ENCODE peak calls at places on chromosome 13, in nine cellular contexts. W is RWPE1, H is lung, U is glutamatergic neuron, E is cardiac muscle cell, K is neural progenitor cell, L is astrocyte of the spinal cord, N is Peyer's patch, I is ascending aorta. Z is an unnamed sample.

GRCh38 chr13:76503756-76504155 is 382.4 kb downstream of the KCTD12 start:
- DNase-seq in W (no peak), U (no peak), E (no peak), N (no peak), I (no peak), H (no peak), L (no peak), K (no peak), Z (no peak)

GRCh38 chr13:111474136-111475002 is 153.9 kb downstream of the TEX29 start:
- DNase-seq in W (peak; percentile 71), U (no peak), K (peak; percentile 74), E (peak; percentile 56), I (no peak), N (no peak), H (no peak), L (peak; percentile 29), Z (no peak)

GRCh38 chr13:39876258-39876657 is 220.8 kb downstream of the COG6 start:
- DNase-seq in W (peak; percentile 32), K (no peak), I (no peak), E (peak; percentile 85), N (no peak), H (no peak), L (peak; percentile 89), U (no peak), Z (no peak)

GRCh38 chr13:32902898-32903297 is 113.3 kb upstream of the KL start:
- DNase-seq in H (no peak), L (peak; percentile 49), I (peak; percentile 21), W (no peak), N (no peak), E (peak; percentile 73), U (no peak), K (peak; percentile 18), Z (no peak)

GRCh38 chr13:59269476-59269875 is 894.3 kb downstream of the DIAPH3 start:
- DNase-seq in H (no peak), L (peak; percentile 87), N (no peak), I (no peak), W (peak; percentile 31), K (no peak), E (peak; percentile 77), U (no peak), Z (no peak)

GRCh38 chr13:98565726-98566577 is 11.0 kb downstream of the STK24 start:
- DNase-seq in W (no peak), L (no peak), N (no peak), H (no peak), U (no peak), I (no peak), E (peak; percentile 25), K (no peak), Z (no peak)

GRCh38 chr13:75458696-75459422 is 23.1 kb downstream of the TBC1D4 start:
- DNase-seq in W (no peak), I (no peak), L (no peak), N (no peak), H (peak; percentile 36), K (peak; percentile 4), U (no peak), E (no peak), Z (no peak)

GRCh38 chr13:47708386-47708785 is 292.7 kb downstream of the SUCLA2 start:
- DNase-seq in L (peak; percentile 19), H (peak; percentile 9), E (peak; percentile 73), W (peak; percentile 52), I (no peak), N (no peak), K (no peak), U (no peak), Z (no peak)

GRCh38 chr13:32545083-32545482 is 6.5 kb upstream of the N4BP2L2 start:
- DNase-seq in L (no peak), E (no peak), K (no peak), W (no peak), H (no peak), I (no peak), U (no peak), N (no peak), Z (no peak)

GRCh38 chr13:28392428-28392827 is 102.5 kb downstream of the FLT1 start:
- DNase-seq in E (peak; percentile 49), W (no peak), H (no peak), K (no peak), N (no peak), U (no peak), L (no peak), I (no peak), Z (no peak)

GRCh38 chr13:30870049-30870884 is 35.8 kb upstream of the MEDAG start:
- DNase-seq in L (peak; percentile 99), N (no peak), K (peak; percentile 11), U (peak; percentile 62), H (peak; percentile 57), E (peak; percentile 99), W (peak; percentile 56), I (peak; percentile 85), Z (no peak)

GRCh38 chr13:40803316-40803715 is 13.9 kb downstream of the SLC25A15 start:
- DNase-seq in W (no peak), H (no peak), U (no peak), I (no peak), E (no peak), K (no peak), N (no peak), L (no peak), Z (no peak)

GRCh38 chr13:97321101-97321500 is 99.0 kb downstream of the MBNL2 start:
- DNase-seq in L (no peak), I (no peak), H (no peak), N (no peak), W (no peak), K (no peak), E (no peak), U (no peak), Z (no peak)

GRCh38 chr13:32001392-32001768 is 30.2 kb upstream of the FRY start:
- DNase-seq in N (no peak), W (peak; percentile 55), E (peak; percentile 78), H (no peak), I (no peak), U (no peak), L (peak; percentile 41), K (peak; percentile 61), Z (no peak)

GRCh38 chr13:95349267-95349666 is 48.0 kb upstream of the ABCC4 start:
- DNase-seq in K (no peak), N (no peak), H (no peak), U (no peak), E (peak; percentile 41), I (no peak), L (no peak), W (no peak), Z (no peak)

GRCh38 chr13:19596960-19597361 is 35.6 kb upstream of the TPTE2 start:
- DNase-seq in U (no peak), L (peak; percentile 50), W (peak; percentile 54), N (no peak), H (no peak), K (no peak), E (peak; percentile 13), I (no peak), Z (no peak)

GRCh38 chr13:29125934-29126424 is 305.8 kb downstream of the MTUS2 start:
- DNase-seq in U (no peak), I (no peak), L (no peak), E (no peak), W (no peak), N (no peak), K (no peak), H (no peak), Z (no peak)

GRCh38 chr13:84430015-84430414 is 547.7 kb upstream of the SLITRK1 start:
- DNase-seq in K (no peak), I (no peak), L (peak; percentile 64), E (peak; percentile 30), U (no peak), H (no peak), W (no peak), N (no peak), Z (no peak)

GRCh38 chr13:26707122-26708006 is 53.2 kb downstream of the GPR12 start:
- DNase-seq in H (no peak), E (peak; percentile 71), U (peak; percentile 64), W (peak; percentile 49), N (no peak), K (peak; percentile 76), I (no peak), L (peak; percentile 45), Z (no peak)
- TF ChIP-seq CTCF in H (peak; percentile 24), E (peak; percentile 72), U (peak; percentile 67), W (peak; percentile 32), N (peak; percentile 49), K (peak; percentile 70), I (peak; percentile 24), L (peak; percentile 69), Z (no peak)

GRCh38 chr13:101545521-101545920 is 93.0 kb downstream of the ITGBL1 start:
- DNase-seq in H (no peak), W (no peak), L (peak; percentile 18), I (no peak), K (no peak), E (no peak), N (no peak), U (no peak), Z (no peak)
- TF ChIP-seq CTCF in H (no peak), W (no peak), L (peak; percentile 24), I (peak; percentile 29), K (no peak), E (no peak), N (no peak), U (no peak), Z (no peak)

GRCh38 chr13:36914648-36915047 is 5.4 kb downstream of the SMAD9 start:
- DNase-seq in N (no peak), L (no peak), H (no peak), W (no peak), K (no peak), U (no peak), I (no peak), E (no peak), Z (no peak)
- TF ChIP-seq CTCF in N (no peak), L (no peak), H (no peak), W (no peak), K (no peak), U (no peak), I (no peak), E (no peak), Z (no peak)

GRCh38 chr13:54184576-54184975 is 1156.0 kb downstream of the OLFM4 start:
- DNase-seq in W (no peak), L (no peak), U (no peak), K (no peak), I (no peak), N (no peak), E (no peak), H (no peak), Z (no peak)

GRCh38 chr13:54183728-54184127 is 1155.1 kb downstream of the OLFM4 start:
- DNase-seq in H (no peak), I (no peak), N (no peak), L (no peak), U (no peak), K (no peak), E (no peak), W (no peak), Z (no peak)

GRCh38 chr13:54185785-54186184 is 1157.2 kb downstream of the OLFM4 start:
- DNase-seq in L (no peak), H (no peak), E (no peak), U (peak; percentile 36), N (no peak), W (peak; percentile 3), K (peak; percentile 73), I (no peak), Z (no peak)

GRCh38 chr13:54183166-54183565 is 1154.6 kb downstream of the OLFM4 start:
- DNase-seq in K (no peak), L (no peak), I (no peak), E (no peak), W (no peak), U (no peak), H (no peak), N (no peak), Z (no peak)

DNA sequence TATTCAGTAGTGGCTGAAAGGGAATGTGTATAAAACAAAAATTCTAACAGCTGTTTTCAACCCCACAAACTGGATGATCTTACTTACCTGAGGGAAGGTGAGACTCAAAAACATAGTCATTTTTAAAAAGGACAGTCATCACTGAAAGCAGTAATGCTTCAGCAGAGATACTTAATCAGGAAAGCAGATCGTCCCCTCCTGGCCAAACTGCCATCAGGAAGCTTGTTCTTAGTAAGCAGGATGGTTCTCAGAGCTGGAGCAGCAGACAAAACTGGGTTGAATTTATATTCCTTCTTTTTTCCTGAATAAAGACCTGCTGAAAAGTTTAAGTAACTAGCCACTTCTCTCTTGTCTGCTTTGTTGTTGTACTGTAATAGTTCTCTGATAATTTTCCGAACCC is 1156.5 kb downstream of the OLFM4 start:
- DNase-seq in E (no peak), U (no peak), H (no peak), L (no peak), I (no peak), N (no peak), W (no peak), K (no peak), Z (no peak)
- TF ChIP-seq CTCF in E (no peak), U (no peak), H (no peak), L (no peak), I (no peak), N (no peak), W (no peak), K (no peak), Z (no peak)